ENCODE peak calls at places on chromosome 9, in six cellular contexts. B is fibroblast of lung, D is RWPE1, T is heart left ventricle, A is heart right ventricle, G is aorta. V is an unnamed sample.

GRCh38 chr9:89676281-89676680 is 71.5 kb downstream of the GADD45G start:
- DNase-seq in B (no peak), D (peak), T (peak), A (peak), G (no peak), V (no peak)

GRCh38 chr9:97563458-97564135 is 62.1 kb downstream of the TMOD1 start:
- DNase-seq in B (peak), D (no peak), T (no peak), A (no peak), G (no peak), V (no peak)

GRCh38 chr9:88026133-88026510 is 51.8 kb upstream of the CDK20 start:
- DNase-seq in B (no peak), D (no peak), T (no peak), A (no peak), G (no peak), V (no peak)

GRCh38 chr9:117917873-117918272 is 213.7 kb downstream of the TLR4 start:
- DNase-seq in B (no peak), D (no peak), T (no peak), A (no peak), G (no peak), V (peak)

GRCh38 chr9:19371942-19372341 is 8.1 kb downstream of the RPS6 start:
- DNase-seq in B (no peak), D (peak), T (no peak), A (no peak), G (no peak), V (no peak)

GRCh38 chr9:91843623-91844111 is 106.4 kb downstream of the ROR2 start:
- DNase-seq in B (peak), D (no peak), T (no peak), A (no peak), G (peak), V (no peak)

GRCh38 chr9:121498487-121499176 is 1.0 kb downstream of the GGTA1 start:
- DNase-seq in B (peak), D (peak), T (peak), A (peak), G (peak), V (no peak)

GRCh38 chr9:109903515-109904138 is 123.6 kb downstream of the PALM2AKAP2 start:
- DNase-seq in B (peak), D (peak), T (peak), A (peak), G (no peak), V (no peak)

GRCh38 chr9:82488319-82488701 is 499.7 kb downstream of the SPATA31D1 start:
- DNase-seq in B (no peak), D (no peak), T (peak), A (no peak), G (no peak), V (no peak)

GRCh38 chr9:85541876-85542275 is 199.9 kb downstream of the AGTPBP1 start:
- DNase-seq in B (no peak), D (no peak), T (no peak), A (no peak), G (no peak), V (no peak)

GRCh38 chr9:84424945-84425344 is 84.4 kb upstream of the SLC28A3 start:
- DNase-seq in B (no peak), D (no peak), T (no peak), A (no peak), G (no peak), V (no peak)

GRCh38 chr9:114889802-114890224 is 40.6 kb downstream of the TNFSF8 start:
- DNase-seq in B (peak), D (no peak), T (no peak), A (no peak), G (no peak), V (no peak)

GRCh38 chr9:33151601-33152000 is 15.5 kb downstream of the B4GALT1 start:
- DNase-seq in B (no peak), D (no peak), T (no peak), A (no peak), G (no peak), V (no peak)

GRCh38 chr9:36911037-36911436 is 123.0 kb downstream of the PAX5 start:
- DNase-seq in B (no peak), D (no peak), T (no peak), A (no peak), G (no peak), V (no peak)

GRCh38 chr9:127545196-127546124 is 66.6 kb upstream of the STXBP1 start:
- DNase-seq in B (peak), D (peak), T (peak), A (no peak), G (no peak), V (peak)

GRCh38 chr9:127543973-127544533 is 68.0 kb upstream of the STXBP1 start:
- DNase-seq in B (no peak), D (no peak), T (no peak), A (no peak), G (no peak), V (no peak)

GRCh38 chr9:127549218-127549617 is 62.9 kb upstream of the STXBP1 start:
- DNase-seq in B (no peak), D (no peak), T (no peak), A (no peak), G (no peak), V (no peak)

GRCh38 chr9:127548352-127548878 is 63.7 kb upstream of the STXBP1 start:
- DNase-seq in B (no peak), D (no peak), T (no peak), A (no peak), G (no peak), V (no peak)

GRCh38 chr9:127546125-127546832 is 65.8 kb upstream of the STXBP1 start:
- DNase-seq in B (no peak), D (no peak), T (no peak), A (no peak), G (no peak), V (no peak)
- H3K27ac ChIP-seq in B (peak), D (peak), T (peak), A (peak), G (no peak), V (peak)

DNA sequence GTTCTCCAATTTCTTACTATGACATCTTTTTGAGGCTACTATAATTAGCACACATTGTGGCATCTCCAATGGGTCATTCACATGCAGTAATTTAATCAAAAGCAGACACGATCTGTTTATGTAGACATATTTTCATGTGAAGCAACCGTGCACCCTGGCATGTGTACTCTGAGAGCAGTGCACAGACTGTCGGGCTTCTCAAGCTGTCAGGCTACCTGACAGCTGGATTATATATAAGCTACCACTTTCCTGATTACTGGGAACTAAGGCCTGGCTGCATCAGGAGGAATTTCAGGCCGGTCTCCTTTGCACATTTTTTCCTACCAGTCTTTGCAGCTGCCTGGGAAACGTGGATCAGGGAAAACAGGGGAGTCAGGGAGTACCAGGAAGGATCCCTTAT is 197.5 kb downstream of the MAPKAP1 start:
- DNase-seq in B (peak), D (no peak), T (no peak), A (no peak), G (no peak), V (no peak)
- H3K27ac ChIP-seq in B (peak), D (no peak), T (no peak), A (peak), G (no peak), V (no peak)

GRCh38 chr9:136328011-136328621 is 777 bp downstream of the GPSM1 start:
- DNase-seq in B (no peak), D (peak), T (no peak), A (no peak), G (no peak), V (no peak)

GRCh38 chr9:136326061-136326776 is 1.1 kb upstream of the GPSM1 start:
- DNase-seq in B (peak), D (no peak), T (no peak), A (peak), G (no peak), V (no peak)

GRCh38 chr9:136327313-136327971 is at the start of gene GPSM1:
- DNase-seq in B (peak), D (peak), T (peak), A (peak), G (no peak), V (peak)

GRCh38 chr9:136325354-136325753 is 2.0 kb upstream of the GPSM1 start:
- DNase-seq in B (no peak), D (no peak), T (no peak), A (peak), G (no peak), V (no peak)

GRCh38 chr9:136326777-136327312 is 494 bp upstream of the GPSM1 start:
- DNase-seq in B (peak), D (no peak), T (no peak), A (no peak), G (no peak), V (no peak)
- H3K27ac ChIP-seq in B (peak), D (peak), T (peak), A (peak), G (no peak), V (peak)

DNA sequence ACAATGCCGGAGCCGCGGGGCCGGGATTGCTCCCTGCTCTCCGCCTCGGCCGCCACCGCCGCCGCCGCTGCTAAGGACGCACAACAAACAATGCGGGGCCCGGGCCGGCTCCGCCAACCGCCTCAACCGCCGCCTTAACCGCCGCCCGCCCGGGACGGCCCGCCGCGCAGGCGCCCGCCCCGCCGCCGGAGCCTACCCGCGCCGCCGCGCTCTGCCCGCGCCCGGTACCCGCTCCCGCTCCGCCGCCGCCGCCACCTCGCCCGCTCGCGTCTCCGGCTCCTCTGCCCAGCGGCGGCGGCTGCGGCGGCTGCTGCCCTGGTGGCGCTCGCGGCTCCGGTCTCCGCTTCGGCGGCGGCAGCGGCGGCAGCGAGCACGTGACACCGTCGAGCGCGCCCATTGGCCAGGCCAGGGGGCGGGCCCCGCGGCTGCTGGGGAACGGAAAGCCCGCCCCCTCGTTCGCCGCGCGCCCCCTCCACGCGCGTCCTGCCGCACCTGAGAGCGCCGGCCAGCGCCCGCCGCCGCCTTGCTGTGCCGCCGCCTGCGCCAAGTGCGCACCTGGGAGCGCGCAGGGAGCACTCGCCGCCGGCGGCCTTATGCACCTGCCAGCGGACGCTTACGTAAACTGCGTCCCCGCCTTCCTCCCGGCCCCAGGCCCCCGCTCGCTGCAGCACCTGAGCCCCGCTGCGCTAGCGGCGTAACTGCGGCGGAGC is at the start of gene STRBP:
- DNase-seq in B (peak), D (peak), T (peak), A (peak), G (peak), V (peak)
- H3K27ac ChIP-seq in B (no peak), D (peak), T (peak), A (peak), G (no peak), V (peak)

GRCh38 chr9:108838017-108838416 is 17.8 kb downstream of the ACTL7B start:
- DNase-seq in B (peak), D (peak), T (no peak), A (no peak), G (no peak), V (no peak)
- H3K27ac ChIP-seq in B (no peak), D (peak), T (no peak), A (no peak), G (no peak), V (no peak)

GRCh38 chr9:131798166-131798565 is 58.3 kb upstream of the RAPGEF1 start:
- DNase-seq in B (no peak), D (no peak), T (no peak), A (no peak), G (no peak), V (no peak)
- H3K27ac ChIP-seq in B (no peak), D (no peak), T (no peak), A (no peak), G (no peak), V (no peak)

DNA sequence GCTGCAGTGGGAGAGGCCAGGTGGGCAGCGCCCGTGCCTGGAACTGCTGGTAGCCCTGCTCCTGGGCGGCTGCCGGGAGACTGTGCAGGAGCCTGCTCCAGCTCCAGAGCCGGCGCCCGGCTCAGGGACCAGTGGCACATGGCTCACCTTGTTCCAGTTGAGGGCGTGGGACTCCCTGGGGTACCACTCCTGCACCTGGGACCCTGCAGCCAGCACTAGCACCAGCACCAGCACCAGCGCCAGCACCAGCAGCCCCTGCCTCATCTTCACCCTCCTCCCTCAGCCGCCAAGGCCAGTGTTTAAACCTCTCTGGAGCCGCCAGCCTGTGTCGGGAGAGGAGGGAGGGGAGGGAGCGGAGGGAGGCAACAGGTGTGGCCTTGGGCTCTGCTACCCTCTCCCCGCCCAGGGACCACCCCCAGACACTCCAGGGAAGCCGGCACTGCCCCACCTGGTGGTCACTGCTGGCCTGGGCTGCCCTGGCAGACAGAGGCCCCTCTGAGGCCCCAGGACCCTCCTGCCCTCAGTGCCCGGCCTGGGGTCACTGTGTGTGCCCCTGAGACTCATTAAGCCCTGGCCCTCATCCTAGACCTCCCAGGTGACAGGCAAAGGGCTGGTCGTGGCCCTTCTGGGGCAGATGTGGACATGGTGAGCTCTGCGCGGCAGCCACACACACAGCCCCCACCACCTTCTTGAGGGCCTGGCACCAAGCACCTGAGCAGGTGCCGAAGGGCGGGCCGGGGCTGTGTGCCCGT is at the start of gene LCN10:
- DNase-seq in B (no peak), D (no peak), T (no peak), A (no peak), G (no peak), V (no peak)
- H3K27ac ChIP-seq in B (no peak), D (no peak), T (peak), A (no peak), G (no peak), V (no peak)

DNA sequence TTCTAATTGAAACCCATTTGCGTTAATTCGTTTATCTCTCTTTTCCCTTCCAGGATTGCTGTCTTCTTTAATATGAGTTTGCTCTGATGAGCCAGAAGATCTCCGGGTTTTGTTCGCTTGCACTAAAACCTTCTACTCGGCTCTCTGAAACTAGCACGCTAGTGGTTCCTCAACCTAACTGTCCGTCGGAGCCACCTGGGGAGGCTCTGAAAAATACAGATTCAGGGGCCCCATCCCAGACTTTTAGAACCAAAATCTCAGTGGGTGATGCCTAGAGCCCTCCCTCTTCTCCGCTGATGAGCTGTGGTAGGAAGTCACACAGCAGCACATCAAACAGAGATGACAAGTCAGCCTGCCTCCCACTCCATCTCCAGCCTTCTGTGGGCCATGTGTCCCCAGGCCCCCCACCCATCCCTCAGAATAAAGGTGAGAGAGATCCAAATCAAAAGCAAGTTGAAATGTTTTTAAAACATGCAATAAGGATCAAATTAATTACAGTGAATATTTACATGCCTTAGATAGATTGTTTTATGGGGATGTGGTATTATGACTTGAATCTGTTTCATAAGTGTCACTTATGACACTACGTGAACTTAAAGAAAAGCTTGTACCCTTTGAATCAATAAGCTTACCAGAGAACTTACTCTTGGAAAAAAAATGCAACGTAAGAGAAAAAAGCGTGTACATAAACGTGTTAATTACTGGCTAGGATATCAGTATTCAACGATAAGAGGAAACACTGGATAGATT is 16.4 kb downstream of the FCN2 start:
- DNase-seq in B (no peak), D (no peak), T (no peak), A (no peak), G (no peak), V (no peak)
- H3K27ac ChIP-seq in B (no peak), D (peak), T (peak), A (peak), G (no peak), V (no peak)

DNA sequence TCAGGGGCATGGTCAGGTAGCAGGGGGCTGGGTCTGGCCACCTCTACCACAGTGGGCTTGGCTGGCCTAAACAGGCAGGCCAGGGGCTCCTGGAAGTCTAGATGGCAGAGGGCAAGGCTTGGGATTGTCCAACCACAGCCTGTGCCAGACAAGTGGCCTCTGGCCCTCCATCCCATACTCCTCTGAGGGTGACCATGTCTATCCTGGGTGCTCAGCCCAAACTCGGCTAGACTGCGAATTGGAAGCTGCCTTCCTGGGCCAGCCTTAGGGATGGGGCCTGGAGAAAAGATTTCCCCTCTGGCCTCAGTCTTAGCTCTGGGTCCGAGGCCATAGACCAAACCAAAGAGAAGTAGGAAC is 110.5 kb downstream of the PHF2 start:
- DNase-seq in B (no peak), D (no peak), T (no peak), A (no peak), G (no peak), V (no peak)
- H3K27ac ChIP-seq in B (no peak), D (no peak), T (no peak), A (no peak), G (no peak), V (no peak)

DNA sequence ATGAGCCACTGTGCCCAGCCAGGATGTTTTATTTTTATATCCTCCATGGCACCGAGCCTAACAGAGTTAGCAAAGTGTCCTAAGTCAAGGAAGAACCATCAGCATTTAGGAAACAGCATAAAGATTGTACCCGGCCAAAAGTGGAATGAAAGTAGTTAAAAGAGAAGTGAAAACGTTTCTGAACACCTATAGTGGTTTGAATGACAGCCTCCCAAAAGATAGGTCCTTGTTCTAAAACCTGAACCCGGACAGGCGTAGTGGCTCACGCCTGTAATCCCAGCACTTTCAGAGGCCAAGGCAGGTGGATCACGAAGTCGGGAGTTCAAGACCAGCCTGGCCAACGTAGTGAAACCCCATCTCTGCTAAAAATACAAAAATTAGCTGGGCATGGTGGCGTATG is 37.4 kb downstream of the ZFAND5 start:
- DNase-seq in B (no peak), D (no peak), T (no peak), A (no peak), G (no peak), V (no peak)
- H3K27ac ChIP-seq in B (no peak), D (no peak), T (no peak), A (no peak), G (no peak), V (no peak)

V was measured in caudate nucleus.